ENCODE peak calls at places on chromosomes 11 and 22, in ten cellular contexts. G is brain microvascular endothelial cell; R is psoas muscle; U is PC-9; T is kidney epithelial cell; B is fibroblast of the aortic adventitia; X is activated B cell treated with CpG ODN at 0.5 μM for 24 hours; K is WERI-Rb-1; L is CD4-positive, alpha-beta T cell; E is mammary epithelial cell. Q is an unnamed sample.

GRCh38 chr11:58578136-58578634 is 678 bp upstream of the ZFP91 start:
- DNase-seq in G (peak; percentile 97), R (peak; percentile 94), U (peak; percentile 94), T (peak; percentile 95), B (peak; percentile 100), X (peak; percentile 82), K (peak; percentile 94), L (peak; percentile 90), E (peak; percentile 99), Q (no peak)

GRCh38 chr11:124867700-124868099 is 2.5 kb downstream of the ROBO3 start:
- DNase-seq in G (peak; percentile 42), R (no peak), U (no peak), T (no peak), B (peak; percentile 39), X (no peak), K (peak; percentile 61), L (no peak), E (no peak), Q (peak; percentile 55)

GRCh38 chr11:125091247-125091876 is 20.1 kb downstream of the TMEM218 start:
- DNase-seq in G (peak; percentile 51), R (no peak), U (peak; percentile 36), T (peak; percentile 42), B (peak; percentile 86), X (no peak), K (peak; percentile 61), L (no peak), E (peak; percentile 57), Q (peak; percentile 66)

GRCh38 chr11:17148536-17148935 is 59.2 kb downstream of the PIK3C2A start:
- DNase-seq in G (no peak), R (no peak), U (no peak), T (no peak), B (peak; percentile 26), X (no peak), K (no peak), L (no peak), E (no peak), Q (no peak)

GRCh38 chr11:16117989-16118810 is 238.1 kb downstream of the SOX6 start:
- DNase-seq in G (no peak), R (no peak), U (no peak), T (no peak), B (no peak), X (no peak), K (no peak), L (no peak), E (no peak), Q (no peak)

GRCh38 chr11:9664276-9665171 is 647 bp downstream of the SWAP70 start:
- DNase-seq in G (peak; percentile 30), R (peak; percentile 58), U (peak; percentile 38), T (no peak), B (peak; percentile 72), X (peak; percentile 46), K (peak; percentile 10), L (peak; percentile 40), E (peak; percentile 51), Q (no peak)

GRCh38 chr11:86938900-86939880 is 16.0 kb downstream of the FZD4 start:
- DNase-seq in G (no peak), R (no peak), U (no peak), T (no peak), B (peak; percentile 84), X (no peak), K (no peak), L (no peak), E (peak; percentile 31), Q (no peak)

GRCh38 chr11:57474751-57475115 is 14.4 kb downstream of the RTN4RL2 start:
- DNase-seq in G (no peak), R (no peak), U (no peak), T (no peak), B (no peak), X (no peak), K (no peak), L (no peak), E (no peak), Q (no peak)

GRCh38 chr22:43862074-43862881 is at the start of gene SULT4A1:
- DNase-seq in G (no peak), R (no peak), U (peak; percentile 37), T (no peak), B (peak; percentile 17), X (no peak), K (peak; percentile 52), L (no peak), E (peak; percentile 11), Q (peak; percentile 47)

GRCh38 chr11:62794201-62794775 is 2.5 kb upstream of the TMEM223 start:
- DNase-seq in G (no peak), R (no peak), U (no peak), T (no peak), B (no peak), X (no peak), K (no peak), L (no peak), E (no peak), Q (no peak)

GRCh38 chr11:64538501-64538951 is 52.5 kb upstream of the SLC22A12 start:
- DNase-seq in G (no peak), R (no peak), U (no peak), T (no peak), B (no peak), X (no peak), K (no peak), L (no peak), E (no peak), Q (no peak)

GRCh38 chr11:92642146-92642919 is 327.1 kb upstream of the MTNR1B start:
- DNase-seq in G (peak; percentile 11), R (no peak), U (no peak), T (no peak), B (no peak), X (no peak), K (no peak), L (no peak), E (peak; percentile 32), Q (no peak)

GRCh38 chr11:128905345-128906184 is 14.4 kb downstream of the KCNJ5 start:
- DNase-seq in G (no peak), R (peak; percentile 27), U (peak; percentile 68), T (no peak), B (no peak), X (peak; percentile 48), K (no peak), L (peak; percentile 47), E (peak; percentile 62), Q (peak; percentile 80)

GRCh38 chr11:78532991-78533861 is 41.4 kb downstream of the NARS2 start:
- DNase-seq in G (no peak), R (no peak), U (no peak), T (no peak), B (no peak), X (no peak), K (no peak), L (no peak), E (no peak), Q (no peak)

GRCh38 chr11:117704416-117705150 is 92.4 kb downstream of the DSCAML1 start:
- DNase-seq in G (no peak), R (no peak), U (no peak), T (no peak), B (no peak), X (no peak), K (peak; percentile 44), L (no peak), E (peak; percentile 3), Q (no peak)

GRCh38 chr22:23521442-23522113 is 58.5 kb downstream of the IGLL1 start:
- DNase-seq in G (peak; percentile 74), R (peak; percentile 86), U (peak; percentile 81), T (peak; percentile 34), B (peak; percentile 74), X (peak; percentile 80), K (peak; percentile 94), L (peak; percentile 64), E (peak; percentile 66), Q (peak; percentile 88)
- TF ChIP-seq CTCF in G (no peak), R (no peak), U (no peak), T (no peak), B (no peak), X (no peak), K (peak; percentile 18), L (no peak), E (no peak), Q (peak; percentile 8)

GRCh38 chr11:116215471-116216113 is 557.2 kb downstream of the BUD13 start:
- DNase-seq in G (no peak), R (no peak), U (no peak), T (no peak), B (no peak), X (no peak), K (peak; percentile 62), L (no peak), E (no peak), Q (no peak)

GRCh38 chr11:116219171-116219635 is 553.6 kb downstream of the BUD13 start:
- DNase-seq in G (no peak), R (no peak), U (no peak), T (no peak), B (no peak), X (no peak), K (no peak), L (no peak), E (no peak), Q (no peak)

GRCh38 chr11:116221351-116221750 is 551.4 kb downstream of the BUD13 start:
- DNase-seq in G (no peak), R (no peak), U (no peak), T (no peak), B (no peak), X (no peak), K (no peak), L (no peak), E (no peak), Q (no peak)

GRCh38 chr11:116217441-116217840 is 555.3 kb downstream of the BUD13 start:
- DNase-seq in G (no peak), R (no peak), U (no peak), T (no peak), B (no peak), X (no peak), K (no peak), L (no peak), E (no peak), Q (no peak)

DNA sequence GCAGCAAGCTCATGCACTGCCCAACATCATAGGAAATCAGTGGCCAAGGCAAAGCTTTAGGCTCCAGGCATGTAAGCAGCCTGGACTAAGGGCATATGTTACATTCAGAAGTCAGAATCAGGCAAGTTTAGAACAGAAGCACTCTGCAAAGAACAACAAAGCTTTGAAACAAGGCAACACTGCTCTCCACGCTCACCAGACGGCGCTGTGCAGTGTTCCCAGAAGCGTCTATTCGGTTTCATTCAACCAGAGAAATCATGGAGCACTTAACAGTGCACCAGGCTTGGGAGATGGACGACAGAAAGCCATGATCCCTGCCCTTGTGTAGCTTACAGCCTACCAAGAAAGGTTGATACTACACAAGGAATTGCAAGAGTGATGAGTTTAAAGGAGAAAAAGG is 555.8 kb downstream of the BUD13 start:
- DNase-seq in G (peak; percentile 49), R (no peak), U (peak; percentile 17), T (no peak), B (peak; percentile 32), X (no peak), K (peak; percentile 60), L (no peak), E (peak; percentile 8), Q (no peak)
- TF ChIP-seq CTCF in G (peak; percentile 77), R (peak; percentile 47), U (peak; percentile 75), T (peak; percentile 55), B (peak; percentile 58), X (no peak), K (peak; percentile 88), L (peak; percentile 15), E (peak; percentile 89), Q (peak; percentile 88)

GRCh38 chr11:23554002-23554401 is 693.7 kb upstream of the CCDC179 start:
- DNase-seq in G (no peak), R (no peak), U (no peak), T (no peak), B (no peak), X (no peak), K (no peak), L (no peak), E (peak; percentile 2), Q (no peak)
- TF ChIP-seq CTCF in G (peak; percentile 21), R (no peak), U (peak; percentile 33), T (no peak), B (no peak), X (no peak), K (no peak), L (no peak), E (no peak), Q (no peak)

GRCh38 chr11:61609970-61610347 is 29.1 kb upstream of the SYT7 start:
- DNase-seq in G (no peak), R (no peak), U (no peak), T (no peak), B (no peak), X (no peak), K (peak; percentile 88), L (no peak), E (peak; percentile 38), Q (no peak)
- TF ChIP-seq CTCF in G (peak; percentile 53), R (no peak), U (peak; percentile 37), T (peak; percentile 31), B (peak; percentile 15), X (no peak), K (peak; percentile 72), L (no peak), E (peak; percentile 3), Q (no peak)

Q was measured in D721Med.